ENCODE peak calls at places on chromosomes 13 and 19, in eight cellular contexts. M, U, F, D, B, N, P and K are unnamed samples.

GRCh38 chr13:43785681-43786471 is 896 bp downstream of the ENOX1 start:
- DNase-seq in D (peak; percentile 92), N (peak; percentile 86), P (peak; percentile 78), U (peak; percentile 64), B (peak; percentile 63), M (peak; percentile 71), F (peak; percentile 82), K (peak; percentile 18)

GRCh38 chr13:97322740-97323342 is 100.7 kb downstream of the MBNL2 start:
- DNase-seq in N (no peak), B (peak; percentile 78), M (no peak), P (no peak), F (peak; percentile 52), U (no peak), D (no peak), K (peak; percentile 23)

GRCh38 chr13:50969691-50970090 is 60.1 kb downstream of the RNASEH2B start:
- DNase-seq in M (no peak), B (no peak), N (no peak), D (no peak), U (no peak), P (no peak), F (peak; percentile 34), K (no peak)

GRCh38 chr13:113432509-113433270 is 20.6 kb downstream of the ADPRHL1 start:
- DNase-seq in B (no peak), U (no peak), P (no peak), N (no peak), M (no peak), F (no peak), D (no peak), K (no peak)

GRCh38 chr19:51602189-51602854 is 27.9 kb downstream of the SIGLEC5 start:
- DNase-seq in M (no peak), N (no peak), U (no peak), F (no peak), P (no peak), D (no peak), B (no peak), K (no peak)

GRCh38 chr13:48626077-48626449 is 27.7 kb upstream of the CYSLTR2 start:
- DNase-seq in B (peak; percentile 53), P (no peak), M (no peak), D (peak; percentile 65), N (peak; percentile 47), U (no peak), F (peak; percentile 93), K (no peak)

GRCh38 chr13:98938801-98939200 is 39.1 kb downstream of the DOCK9 start:
- DNase-seq in P (no peak), D (no peak), M (no peak), F (no peak), N (no peak), U (no peak), B (no peak), K (no peak)

GRCh38 chr19:1082165-1082927 is 12.8 kb downstream of the POLR2E start:
- DNase-seq in M (peak; percentile 96), B (no peak), D (no peak), F (no peak), N (no peak), U (no peak), P (no peak), K (no peak)

GRCh38 chr13:54029226-54029625 is 1000.6 kb downstream of the OLFM4 start:
- DNase-seq in M (no peak), B (no peak), D (no peak), F (no peak), P (no peak), N (no peak), U (no peak), K (no peak)

GRCh38 chr13:114129649-114130062 is 2.8 kb downstream of the RASA3 start:
- DNase-seq in P (no peak), N (no peak), U (no peak), D (no peak), B (no peak), F (no peak), M (no peak), K (no peak)

GRCh38 chr19:53055117-53055516 is 10.6 kb downstream of the ERVV-2 start:
- DNase-seq in M (no peak), F (no peak), D (no peak), P (no peak), N (no peak), U (no peak), B (peak; percentile 21), K (no peak)

GRCh38 chr19:1883784-1884183 is 1.5 kb downstream of the ABHD17A start:
- DNase-seq in D (no peak), F (no peak), U (no peak), M (no peak), P (no peak), N (no peak), B (no peak), K (no peak)

GRCh38 chr13:69567514-69567913 is 540.1 kb upstream of the ATXN8OS start:
- DNase-seq in B (no peak), P (no peak), U (no peak), D (no peak), F (no peak), M (no peak), N (no peak), K (no peak)

GRCh38 chr19:46839752-46840151 is 10.9 kb downstream of the AP2S1 start:
- DNase-seq in B (no peak), F (no peak), M (peak; percentile 64), U (no peak), D (no peak), N (no peak), P (no peak), K (no peak)

GRCh38 chr19:42295342-42295741 is 6.6 kb upstream of the PRR19 start:
- DNase-seq in N (no peak), M (no peak), D (no peak), P (no peak), U (no peak), B (no peak), F (no peak), K (no peak)

GRCh38 chr13:41608779-41609178 is 151.4 kb downstream of the RGCC start:
- DNase-seq in B (peak; percentile 70), F (no peak), M (no peak), D (no peak), P (no peak), N (no peak), U (no peak), K (no peak)

GRCh38 chr13:41609828-41610227 is 152.5 kb downstream of the RGCC start:
- DNase-seq in M (no peak), N (no peak), D (no peak), F (no peak), B (no peak), U (no peak), P (no peak), K (no peak)

GRCh38 chr13:41610426-41610825 is 153.1 kb downstream of the RGCC start:
- DNase-seq in N (no peak), M (no peak), B (peak; percentile 97), P (no peak), U (no peak), D (no peak), F (peak; percentile 96), K (peak; percentile 94)

GRCh38 chr13:41613471-41613870 is 156.1 kb downstream of the RGCC start:
- DNase-seq in M (no peak), F (no peak), B (no peak), N (no peak), P (no peak), D (no peak), U (no peak), K (no peak)

GRCh38 chr13:41611385-41611784 is 154.0 kb downstream of the RGCC start:
- DNase-seq in N (no peak), F (no peak), U (no peak), B (no peak), P (no peak), D (no peak), M (no peak), K (no peak)
- TF ChIP-seq CTCF in N (no peak), F (no peak), U (no peak), B (no peak), P (no peak), D (no peak), M (no peak), K (no peak)

DNA sequence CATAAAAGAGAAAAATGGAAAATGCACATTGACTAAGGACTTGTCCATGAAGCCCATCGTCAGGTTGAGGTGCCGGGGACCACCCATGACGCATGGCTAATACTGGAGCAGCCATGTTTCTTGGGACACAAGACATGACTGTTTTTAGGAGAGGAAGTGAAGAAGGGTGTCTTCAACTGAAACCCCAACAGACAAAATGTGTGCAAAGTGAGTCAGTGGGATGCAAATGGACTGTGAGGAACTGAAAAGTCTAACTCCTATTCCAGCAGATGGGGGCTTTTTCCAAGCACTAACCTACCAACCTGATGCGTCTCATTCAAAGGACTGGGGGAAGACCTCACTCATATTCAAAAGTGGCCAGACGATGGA is 459.3 kb downstream of the FOXO1 start:
- DNase-seq in M (no peak), D (no peak), N (no peak), P (no peak), F (no peak), B (no peak), U (no peak), K (no peak)
- H3K27ac ChIP-seq in M (no peak overlapping the region), D (no peak overlapping the region), N (no peak overlapping the region), P (no peak overlapping the region), F (no peak overlapping the region), B (no peak overlapping the region), U (no peak overlapping the region), K (no peak overlapping the region)

DNA sequence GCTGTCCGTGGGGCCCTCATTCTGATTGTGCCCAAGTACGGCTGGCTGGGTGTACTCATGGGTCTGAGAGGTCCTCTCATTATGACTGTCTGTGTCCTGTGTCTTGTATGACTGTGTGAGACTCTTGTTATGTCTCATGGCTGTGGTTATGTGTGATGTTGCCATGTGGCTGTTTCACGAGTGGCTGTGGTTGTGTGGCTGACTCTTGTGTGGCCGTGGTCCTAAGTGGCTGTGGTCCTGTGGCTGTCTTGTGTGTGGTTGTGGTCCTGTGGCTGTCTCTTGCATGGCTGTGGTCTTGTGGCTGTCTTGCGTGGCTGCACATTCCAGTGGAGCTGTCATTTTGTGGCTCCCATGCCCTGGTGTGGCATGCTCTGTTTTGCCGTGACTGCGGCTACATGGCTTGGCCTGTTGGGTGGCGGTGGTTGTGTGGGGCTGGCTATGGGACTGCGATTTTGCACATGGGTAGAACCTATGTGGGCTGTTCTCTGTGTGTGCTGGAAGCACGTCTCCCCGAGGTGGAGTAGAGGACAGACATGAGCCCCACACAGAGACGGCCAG is 2.5 kb downstream of the LYL1 start:
- DNase-seq in P (no peak), B (no peak), M (no peak), D (no peak), N (peak; percentile 26), U (no peak), F (no peak), K (no peak)
- H3K27me3 ChIP-seq in P (no peaks in the 10 kb centered on the region), B (no peaks in the 10 kb centered on the region), M (no peaks in the 10 kb centered on the region), D (no peaks in the 10 kb centered on the region), N (no peaks in the 10 kb centered on the region), U (no peaks in the 10 kb centered on the region), F (peaks cover 68% of the 10 kb centered on the region), K (no peaks in the 10 kb centered on the region)

GRCh38 chr19:11203194-11204075 is 6.1 kb upstream of the KANK2 start:
- DNase-seq in U (peak; percentile 76), N (peak; percentile 98), F (peak; percentile 93), P (peak; percentile 92), B (peak; percentile 71), D (peak; percentile 96), M (peak; percentile 75), K (peak; percentile 30)
- TF ChIP-seq CTCF in U (peak; percentile 96), N (peak; percentile 98), F (peak; percentile 74), P (peak; percentile 93), B (peak; percentile 84), D (peak; percentile 96), M (peak; percentile 74), K (peak; percentile 87)